ENCODE peak calls at places on chromosomes 16 and 17, in seven cellular contexts. P is pancreas; O is AG04450; Y is substantia nigra; M is ovary; F is CD4-positive, alpha-beta memory T cell; I is A673. R is an unnamed sample.

GRCh38 chr17:76920364-76921139 is 52.3 kb downstream of the MGAT5B start:
- DNase-seq in P (no peak), O (no peak), Y (no peak), M (no peak), F (no peak), I (no peak), R (no peak)

GRCh38 chr16:31253642-31254045 is 6.1 kb upstream of the ITGAM start:
- DNase-seq in P (no peak), O (no peak), Y (peak; percentile 3), M (no peak), F (no peak), I (no peak), R (no peak)

GRCh38 chr16:2214721-2214970 is at the start of gene PGP:
- DNase-seq in P (no peak), O (no peak), Y (no peak), M (no peak), F (no peak), I (no peak), R (no peak)

GRCh38 chr16:14070877-14071575 is at the start of gene MRTFB:
- DNase-seq in P (peak; percentile 96), O (no peak), Y (peak; percentile 57), M (peak; percentile 77), F (peak; percentile 74), I (peak; percentile 76), R (peak; percentile 70)

GRCh38 chr16:69567031-69567680 is 1.4 kb downstream of the NFAT5 start:
- DNase-seq in P (no peak), O (no peak), Y (no peak), M (no peak), F (peak; percentile 48), I (peak; percentile 67), R (no peak)

GRCh38 chr16:20202747-20203146 is 124.6 kb downstream of the GP2 start:
- DNase-seq in P (no peak), O (no peak), Y (no peak), M (no peak), F (no peak), I (no peak), R (no peak)

GRCh38 chr16:56972898-56973689 is 11.3 kb downstream of the CETP start:
- DNase-seq in P (no peak), O (no peak), Y (no peak), M (no peak), F (no peak), I (no peak), R (no peak)

GRCh38 chr17:17041018-17041521 is 1.2 kb upstream of the MPRIP start:
- DNase-seq in P (peak; percentile 65), O (no peak), Y (no peak), M (no peak), F (no peak), I (peak; percentile 60), R (peak; percentile 27)

GRCh38 chr17:33012522-33013033 is 20.9 kb downstream of the SPACA3 start:
- DNase-seq in P (no peak), O (peak; percentile 90), Y (no peak), M (no peak), F (no peak), I (no peak), R (no peak)

GRCh38 chr17:5584971-5585794 is 874 bp upstream of the NLRP1 start:
- DNase-seq in P (no peak), O (peak; percentile 49), Y (no peak), M (no peak), F (no peak), I (no peak), R (no peak)

GRCh38 chr16:1613240-1613639 is 1.1 kb downstream of the CRAMP1 start:
- DNase-seq in P (no peak), O (no peak), Y (no peak), M (no peak), F (no peak), I (no peak), R (no peak)

GRCh38 chr17:47305302-47305923 is 18.3 kb upstream of the EFCAB13 start:
- DNase-seq in P (no peak), O (peak; percentile 74), Y (no peak), M (no peak), F (no peak), I (peak; percentile 17), R (no peak)

GRCh38 chr16:17468611-17469010 is 2.1 kb downstream of the XYLT1 start:
- DNase-seq in P (no peak), O (no peak), Y (no peak), M (no peak), F (no peak), I (no peak), R (no peak)

GRCh38 chr16:66255647-66256046 is 110.8 kb upstream of the CDH5 start:
- DNase-seq in P (no peak), O (no peak), Y (no peak), M (no peak), F (no peak), I (no peak), R (no peak)

GRCh38 chr17:31525801-31526549 is 134.5 kb downstream of the RAB11FIP4 start:
- DNase-seq in P (peak; percentile 59), O (no peak), Y (no peak), M (no peak), F (no peak), I (no peak), R (no peak)

GRCh38 chr16:84738255-84739038 is 38.6 kb downstream of the USP10 start:
- DNase-seq in P (peak; percentile 77), O (peak; percentile 26), Y (peak; percentile 73), M (peak; percentile 62), F (peak; percentile 76), I (peak; percentile 87), R (peak; percentile 32)

GRCh38 chr16:84732674-84733352 is 33.0 kb downstream of the USP10 start:
- DNase-seq in P (no peak), O (no peak), Y (no peak), M (no peak), F (no peak), I (no peak), R (no peak)

GRCh38 chr16:84737192-84737591 is 37.4 kb downstream of the USP10 start:
- DNase-seq in P (no peak), O (no peak), Y (no peak), M (no peak), F (no peak), I (no peak), R (no peak)

GRCh38 chr16:84737658-84738057 is 37.9 kb downstream of the USP10 start:
- DNase-seq in P (peak; percentile 68), O (no peak), Y (no peak), M (no peak), F (no peak), I (no peak), R (no peak)

GRCh38 chr16:84735846-84736586 is 36.2 kb downstream of the USP10 start:
- DNase-seq in P (no peak), O (no peak), Y (no peak), M (no peak), F (peak; percentile 68), I (no peak), R (no peak)
- H3K27ac ChIP-seq in P (no peak overlapping the region), O (no peak overlapping the region), Y (no peak overlapping the region), M (no peak overlapping the region), F (no peak overlapping the region), I (peak overlapping the region; percentile 74), R (no peak overlapping the region)

GRCh38 chr17:9330903-9331272 is 244.7 kb downstream of the STX8 start:
- DNase-seq in P (no peak), O (no peak), Y (no peak), M (no peak), F (no peak), I (no peak), R (no peak)
- H3K27ac ChIP-seq in P (no peak overlapping the region), O (no peak overlapping the region), Y (no peak overlapping the region), M (no peak overlapping the region), F (no peak overlapping the region), I (no peak overlapping the region), R (peak overlapping the region; percentile 76)

GRCh38 chr16:24699151-24699723 is 30.2 kb upstream of the TNRC6A start:
- DNase-seq in P (no peak), O (no peak), Y (no peak), M (no peak), F (no peak), I (no peak), R (no peak)
- H3K27ac ChIP-seq in P (no peak overlapping the region), O (peak overlapping the region; percentile 21), Y (no peak overlapping the region), M (no peak overlapping the region), F (no peak overlapping the region), I (no peak overlapping the region), R (no peak overlapping the region)

GRCh38 chr16:75065149-75065807 is 51.3 kb downstream of the LDHD start:
- DNase-seq in P (no peak), O (no peak), Y (no peak), M (no peak), F (no peak), I (no peak), R (no peak)
- H3K27ac ChIP-seq in P (no peak overlapping the region), O (no peak overlapping the region), Y (no peak overlapping the region), M (no peak overlapping the region), F (peak overlapping the region; percentile 6), I (no peak overlapping the region), R (no peak overlapping the region)

GRCh38 chr17:63999680-64000531 is 1.8 kb downstream of the PRR29 start:
- DNase-seq in P (peak; percentile 35), O (no peak), Y (no peak), M (no peak), F (peak; percentile 33), I (no peak), R (no peak)
- H3K27ac ChIP-seq in P (no peak overlapping the region), O (no peak overlapping the region), Y (no peak overlapping the region), M (no peak overlapping the region), F (no peak overlapping the region), I (no peak overlapping the region), R (no peak overlapping the region)

GRCh38 chr17:80111702-80112470 is 10.5 kb downstream of the GAA start:
- DNase-seq in P (no peak), O (no peak), Y (no peak), M (no peak), F (no peak), I (no peak), R (no peak)

GRCh38 chr17:80113033-80113484 is 11.7 kb downstream of the GAA start:
- DNase-seq in P (no peak), O (no peak), Y (no peak), M (no peak), F (no peak), I (no peak), R (no peak)

GRCh38 chr17:80110447-80110812 is 9.0 kb downstream of the GAA start:
- DNase-seq in P (no peak), O (no peak), Y (no peak), M (no peak), F (no peak), I (no peak), R (no peak)

GRCh38 chr17:80110927-80111701 is 9.7 kb downstream of the GAA start:
- DNase-seq in P (no peak), O (no peak), Y (no peak), M (no peak), F (no peak), I (no peak), R (no peak)

DNA sequence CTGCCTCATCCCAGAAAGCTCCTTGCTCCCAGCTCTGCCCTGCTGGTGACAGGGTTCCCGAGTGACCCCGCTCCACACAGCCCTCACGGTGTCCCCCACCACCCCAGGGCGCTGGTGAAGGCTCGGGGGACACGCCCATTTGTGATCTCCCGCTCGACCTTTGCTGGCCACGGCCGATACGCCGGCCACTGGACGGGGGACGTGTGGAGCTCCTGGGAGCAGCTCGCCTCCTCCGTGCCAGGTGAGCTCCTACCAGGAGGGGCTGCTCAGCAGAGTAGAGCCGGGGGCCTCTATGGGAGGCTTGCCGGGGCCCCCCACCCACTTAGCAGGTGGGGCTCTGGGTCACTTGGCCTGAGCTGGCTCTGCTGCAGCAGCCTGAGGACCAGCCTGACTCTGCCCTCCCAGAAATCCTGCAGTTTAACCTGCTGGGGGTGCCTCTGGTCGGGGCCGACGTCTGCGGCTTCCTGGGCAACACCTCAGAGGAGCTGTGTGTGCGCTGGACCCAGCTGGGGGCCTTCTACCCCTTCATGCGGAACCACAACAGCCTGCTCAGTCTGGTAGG is 11.2 kb downstream of the GAA start:
- DNase-seq in P (no peak), O (no peak), Y (no peak), M (no peak), F (no peak), I (no peak), R (no peak)
- H3K27ac ChIP-seq in P (no peak overlapping the region), O (no peak overlapping the region), Y (no peak overlapping the region), M (no peak overlapping the region), F (no peak overlapping the region), I (no peak overlapping the region), R (no peak overlapping the region)